ENCODE peak calls at places on chromosomes 2 and 18, in ten cellular contexts. K is Calu3; J is NCI-H1694; N is NCI-H1105; X is stimulated activated CD4-positive, alpha-beta T cell treated with anti-CD3 and anti-CD28 coated beads, Interleukin-15, amount 100 ng/mL, for 1 hour; D is T-helper 1 cell; I is A549; G is tibial artery; Z is GM12865; U is fibroblast of pulmonary artery. V is an unnamed sample.

GRCh38 chr2:33091541-33092123 is 144.9 kb downstream of the LTBP1 start:
- DNase-seq in J (no peak), I (no peak), K (no peak), U (no peak), D (no peak), Z (no peak), X (no peak), G (no peak), N (no peak), V (no peak)

GRCh38 chr2:47336259-47337238 is 66.4 kb upstream of the MSH2 start:
- DNase-seq in N (no peak), U (no peak), J (no peak), G (no peak), Z (peak; percentile 48), I (no peak), K (no peak), X (no peak), D (no peak), V (peak; percentile 22)

GRCh38 chr18:80246656-80247402 is 485 bp downstream of the PARD6G start:
- DNase-seq in J (no peak), K (no peak), Z (no peak), I (no peak), G (no peak), U (no peak), X (no peak), D (no peak), N (no peak), V (no peak)

GRCh38 chr2:9189901-9190300 is 16.7 kb upstream of the ASAP2 start:
- DNase-seq in J (no peak), Z (no peak), G (peak; percentile 31), U (no peak), I (no peak), D (no peak), N (no peak), X (no peak), K (no peak), V (no peak)

GRCh38 chr2:37232131-37232933 is 874 bp downstream of the NDUFAF7 start:
- DNase-seq in K (peak; percentile 9), D (peak; percentile 2), I (peak; percentile 21), Z (peak; percentile 21), G (peak; percentile 64), N (no peak), J (no peak), X (no peak), U (peak; percentile 18), V (peak; percentile 24)

GRCh38 chr2:117856415-117857210 is 42.1 kb downstream of the DDX18 start:
- DNase-seq in J (no peak), U (peak; percentile 95), Z (no peak), X (no peak), N (no peak), I (peak; percentile 90), K (peak; percentile 21), D (no peak), G (no peak), V (no peak)

GRCh38 chr2:73285162-73285739 is 973 bp upstream of the FBXO41 start:
- DNase-seq in I (no peak), N (no peak), D (no peak), X (no peak), J (no peak), Z (peak; percentile 82), G (no peak), K (peak; percentile 6), U (no peak), V (peak; percentile 19)

GRCh38 chr2:42959148-42959992 is 167.0 kb upstream of the HAAO start:
- DNase-seq in N (no peak), G (peak; percentile 87), Z (no peak), X (no peak), U (peak; percentile 97), J (no peak), I (no peak), K (no peak), D (no peak), V (no peak)

GRCh38 chr2:167981945-167982344 is 265.4 kb downstream of the STK39 start:
- DNase-seq in J (no peak), I (no peak), U (no peak), D (no peak), Z (no peak), G (no peak), N (no peak), K (no peak), X (no peak), V (no peak)

GRCh38 chr2:8819194-8819593 is 18.2 kb downstream of the KIDINS220 start:
- DNase-seq in J (no peak), X (no peak), N (no peak), Z (no peak), K (no peak), I (no peak), D (no peak), G (no peak), U (peak; percentile 18), V (no peak)

GRCh38 chr18:23540867-23541266 is 37.6 kb downstream of the RMC1 start:
- DNase-seq in Z (peak; percentile 21), K (no peak), D (no peak), G (no peak), J (no peak), I (no peak), X (no peak), N (no peak), U (peak; percentile 45), V (peak; percentile 29)

GRCh38 chr2:198287706-198288105 is 483.3 kb downstream of the PLCL1 start:
- DNase-seq in K (no peak), U (no peak), G (no peak), I (no peak), Z (no peak), X (no peak), N (no peak), J (no peak), D (no peak), V (no peak)

GRCh38 chr2:34547900-34548299 is 948.8 kb upstream of the FAM98A start:
- DNase-seq in N (no peak), D (no peak), X (no peak), J (no peak), G (no peak), Z (no peak), I (no peak), U (no peak), K (no peak), V (no peak)

GRCh38 chr2:104976603-104977120 is 61.2 kb upstream of the MRPS9 start:
- DNase-seq in N (no peak), J (no peak), U (no peak), D (no peak), I (peak; percentile 15), K (peak; percentile 17), G (no peak), Z (peak; percentile 71), X (no peak), V (no peak)

GRCh38 chr2:50143822-50144575 is 887.9 kb downstream of the NRXN1 start:
- DNase-seq in K (peak; percentile 8), J (peak; percentile 80), Z (peak; percentile 64), U (peak; percentile 68), G (no peak), N (peak; percentile 51), D (no peak), I (peak; percentile 57), X (no peak), V (peak; percentile 11)

GRCh38 chr18:78630981-78631510 is 348.6 kb upstream of the SALL3 start:
- DNase-seq in Z (no peak), X (no peak), N (no peak), U (no peak), I (no peak), D (no peak), J (no peak), K (no peak), G (peak; percentile 17), V (no peak)

GRCh38 chr2:20562540-20563225 is 88.2 kb downstream of the HS1BP3 start:
- DNase-seq in Z (no peak), N (no peak), K (no peak), I (peak; percentile 33), X (no peak), G (no peak), D (no peak), J (peak; percentile 63), U (no peak), V (no peak)

GRCh38 chr2:145007673-145008263 is 487.8 kb upstream of the ZEB2 start:
- DNase-seq in D (no peak), Z (no peak), N (no peak), I (peak; percentile 56), K (no peak), G (peak; percentile 65), J (no peak), U (peak; percentile 90), X (no peak), V (no peak)

GRCh38 chr18:8783994-8784530 is 78.7 kb downstream of the MTCL1 start:
- DNase-seq in N (no peak), J (no peak), I (no peak), K (no peak), Z (no peak), G (no peak), D (no peak), X (no peak), U (no peak), V (no peak)